ENCODE peak calls at places on chromosome 6, in four cellular contexts. T is T-helper 17 cell; Q is activated naive CD4-positive, alpha-beta T cell treated with anti-CD3 and anti-CD28 coated beads for 36 hours; H is Peyer's patch. X is an unnamed sample.

GRCh38 chr6:108798672-108799355 is 49.4 kb upstream of the ARMC2 start:
- DNase-seq in T (no peak), Q (peak), H (no peak), X (no peak)

GRCh38 chr6:169985121-169986015 is 233.9 kb downstream of the ERMARD start:
- DNase-seq in T (no peak), Q (no peak), H (peak), X (no peak)

GRCh38 chr6:126661646-126662045 is 321.7 kb downstream of the CENPW start:
- DNase-seq in T (no peak), Q (no peak), H (no peak), X (no peak)

GRCh38 chr6:90343581-90343980 is 46.9 kb upstream of the BACH2 start:
- DNase-seq in T (no peak), Q (no peak), H (no peak), X (no peak)

GRCh38 chr6:49939993-49940498 is 23.9 kb downstream of the DEFB114 start:
- DNase-seq in T (no peak), Q (no peak), H (no peak), X (no peak)

GRCh38 chr6:4853782-4854511 is 77.7 kb downstream of the CDYL start:
- DNase-seq in T (no peak), Q (no peak), H (peak), X (no peak)

GRCh38 chr6:106087548-106088325 is 1.6 kb downstream of the PRDM1 start:
- DNase-seq in T (no peak), Q (no peak), H (no peak), X (no peak)

GRCh38 chr6:26743157-26743821 is 83.7 kb upstream of the ZNF322 start:
- DNase-seq in T (no peak), Q (no peak), H (no peak), X (no peak)

GRCh38 chr6:95280690-95281273 is 296.6 kb upstream of the MANEA start:
- DNase-seq in T (no peak), Q (no peak), H (no peak), X (no peak)

GRCh38 chr6:63864934-63865333 is 229.3 kb downstream of the PHF3 start:
- DNase-seq in T (no peak), Q (no peak), H (no peak), X (no peak)

GRCh38 chr6:77055711-77056110 is 407.6 kb downstream of the HTR1B start:
- DNase-seq in T (no peak), Q (no peak), H (no peak), X (no peak)

GRCh38 chr6:27752038-27752885 is 159.9 kb downstream of the OR2B2 start:
- DNase-seq in T (peak), Q (peak), H (peak), X (no peak)

GRCh38 chr6:104357928-104358327 is 501.8 kb downstream of the HACE1 start:
- DNase-seq in T (no peak), Q (no peak), H (no peak), X (no peak)

GRCh38 chr6:80608881-80609280 is 502.4 kb downstream of the BCKDHB start:
- DNase-seq in T (no peak), Q (no peak), H (no peak), X (no peak)